ENCODE peak calls at places on chromosomes 4 and X, in four cellular contexts. C is glutamatergic neuron; L is stimulated activated CD4-positive, alpha-beta T cell treated with anti-CD3 and anti-CD28 coated beads, Interleukin-2, amount 100 ng/mL, for 48 hours; O is hippocampal formation. P is an unnamed sample.

GRCh38 chr4:168693750-168694470 is 197.1 kb downstream of the PALLD start:
- DNase-seq in C (no peak), L (no peak), O (no peak), P (no peak)

GRCh38 chrX:49163555-49164419 is 1.2 kb downstream of the MAGIX start:
- DNase-seq in C (peak; percentile 82), L (peak; percentile 68), O (peak; percentile 85), P (peak; percentile 79)

GRCh38 chr4:2043396-2044118 is 15.6 kb upstream of the NAT8L start:
- DNase-seq in C (no peak), L (no peak), O (no peak), P (no peak)

GRCh38 chr4:33890841-33891240 is 2353.5 kb downstream of the ARAP2 start:
- DNase-seq in C (no peak), L (no peak), O (no peak), P (no peak)

GRCh38 chr4:176745902-176746301 is 46.8 kb downstream of the VEGFC start:
- DNase-seq in C (no peak), L (no peak), O (no peak), P (no peak)

GRCh38 chr4:1052231-1052671 is 40.8 kb downstream of the FGFRL1 start:
- DNase-seq in C (no peak), L (no peak), O (no peak), P (peak; percentile 4)

GRCh38 chrX:111411591-111412371 is at the start of gene DCX:
- DNase-seq in C (peak; percentile 32), L (no peak), O (peak; percentile 1), P (no peak)

GRCh38 chr4:6908397-6909112 is 1.1 kb upstream of the TBC1D14 start:
- DNase-seq in C (no peak), L (no peak), O (no peak), P (no peak)

P was measured in nephron progenitor cell.